ENCODE peak calls at places on chromosomes 16 and 17, in seven cellular contexts. J, D, F, C, P, R and B are unnamed samples.

GRCh38 chr16:1265826-1266225 is 10.0 kb downstream of the TPSD1 start:
- DNase-seq in R (no peak), P (no peak), F (no peak), D (no peak), C (no peak), J (no peak), B (no peak)

GRCh38 chr17:27609606-27610303 is 21.2 kb upstream of the LGALS9 start:
- DNase-seq in F (peak), D (no peak), J (peak), P (no peak), C (peak), R (no peak), B (no peak)

GRCh38 chr16:66913081-66913480 is 5.6 kb downstream of the CDH16 start:
- DNase-seq in D (no peak), R (no peak), F (no peak), C (no peak), P (no peak), J (no peak), B (no peak)

GRCh38 chr17:45172541-45173286 is 11.0 kb downstream of the HEXIM2 start:
- DNase-seq in C (peak), D (peak), R (peak), F (peak), P (peak), J (peak), B (peak)

GRCh38 chr16:49698416-49698815 is 157.5 kb downstream of the ZNF423 start:
- DNase-seq in J (no peak), C (no peak), R (no peak), D (no peak), P (peak), F (no peak), B (peak)

GRCh38 chr17:2212328-2212981 is 91.1 kb downstream of the SMG6 start:
- DNase-seq in R (no peak), J (peak), P (peak), C (no peak), D (no peak), F (peak), B (peak)

GRCh38 chr17:44906010-44906646 is 6.9 kb upstream of the EFTUD2 start:
- DNase-seq in R (no peak), D (no peak), C (no peak), J (peak), F (peak), P (no peak), B (no peak)

GRCh38 chr17:17445925-17446665 is 30.7 kb upstream of the MED9 start:
- DNase-seq in R (no peak), P (no peak), F (peak), J (peak), C (no peak), D (no peak), B (no peak)

GRCh38 chr17:34816806-34817205 is 144.5 kb downstream of the CCT6B start:
- DNase-seq in J (no peak), F (no peak), R (no peak), D (no peak), C (no peak), P (no peak), B (no peak)

GRCh38 chr17:62931101-62931500 is 34.9 kb upstream of the TANC2 start:
- DNase-seq in D (no peak), C (no peak), J (no peak), F (peak), R (no peak), P (no peak), B (no peak)

GRCh38 chr16:2009791-2010510 is at the start of gene ZNF598:
- DNase-seq in F (peak), D (peak), P (peak), C (peak), J (peak), R (peak), B (peak)

GRCh38 chr17:79555543-79555942 is 55.3 kb downstream of the RBFOX3 start:
- DNase-seq in C (no peak), R (no peak), F (no peak), P (no peak), J (no peak), D (no peak), B (no peak)

GRCh38 chr16:83996481-83997252 is 28.6 kb downstream of the NECAB2 start:
- DNase-seq in R (no peak), F (no peak), C (no peak), J (no peak), P (no peak), D (no peak), B (no peak)

GRCh38 chr16:66004706-66005105 is 361.8 kb upstream of the CDH5 start:
- DNase-seq in P (no peak), J (no peak), R (no peak), D (no peak), F (peak), C (no peak), B (no peak)

GRCh38 chr16:2147981-2148671 is at the start of gene RAB26:
- DNase-seq in R (peak), D (peak), F (peak), C (peak), J (peak), P (peak), B (peak)

GRCh38 chr16:49937886-49938285 is 82.0 kb upstream of the ZNF423 start:
- DNase-seq in F (no peak), R (no peak), J (no peak), P (no peak), C (no peak), D (no peak), B (no peak)

GRCh38 chr17:50471009-50471905 is 2.6 kb upstream of the CHAD start:
- DNase-seq in D (no peak), P (no peak), R (no peak), F (no peak), C (no peak), J (no peak), B (no peak)

GRCh38 chr17:75550139-75550465 is 24.6 kb downstream of the LLGL2 start:
- DNase-seq in C (no peak), F (no peak), R (no peak), P (no peak), D (no peak), J (no peak), B (no peak)

GRCh38 chr16:72426416-72426815 is 254.5 kb upstream of the PMFBP1 start:
- DNase-seq in F (no peak), R (no peak), C (no peak), D (no peak), P (no peak), J (no peak), B (no peak)

GRCh38 chr17:2542456-2542855 is 30.8 kb upstream of the METTL16 start:
- DNase-seq in C (peak), D (no peak), P (no peak), J (no peak), R (no peak), F (no peak), B (no peak)

GRCh38 chr16:20388854-20389253 is 15.7 kb downstream of the PDILT start:
- DNase-seq in D (no peak), P (no peak), J (no peak), R (no peak), F (no peak), C (no peak), B (no peak)

GRCh38 chr17:16269658-16270057 is 52.6 kb downstream of the PIGL start:
- DNase-seq in F (peak), D (no peak), R (no peak), J (peak), C (no peak), P (no peak), B (no peak)

GRCh38 chr16:47643610-47644009 is 182.5 kb downstream of the PHKB start:
- DNase-seq in C (peak), P (no peak), R (no peak), F (no peak), J (no peak), D (no peak), B (no peak)